ENCODE peak calls at places on chromosomes 11 and 22, in four cellular contexts. One of them, this sample, is unnamed.

GRCh38 chr11:47532597-47533213 is 20.2 kb downstream of the CELF1 start:
- DNase-seq in uterus: no peak
- DNase-seq in H9: no peak
- DNase-seq in AG04450: no peak
- DNase-seq in this sample: no peak

GRCh38 chr11:7936615-7937014 is 4.9 kb downstream of the OR10A3 start:
- DNase-seq in uterus: no peak
- DNase-seq in AG04450: no peak
- DNase-seq in H9: no peak
- DNase-seq in this sample: no peak

GRCh38 chr22:32684148-32684821 is 117.2 kb upstream of the TIMP3 start:
- DNase-seq in AG04450: no peak
- DNase-seq in H9: no peak
- DNase-seq in uterus: no peak
- DNase-seq in this sample: no peak

GRCh38 chr22:47124451-47124881 is 362.0 kb downstream of the TBC1D22A start:
- DNase-seq in uterus: no peak
- DNase-seq in H9: no peak
- DNase-seq in AG04450: no peak
- DNase-seq in this sample: no peak

GRCh38 chr22:38973289-38974169 is 8.6 kb upstream of the APOBEC3B start:
- DNase-seq in uterus: no peak
- DNase-seq in H9: peak; percentile 80
- DNase-seq in AG04450: no peak
- DNase-seq in this sample: peak; percentile 70

GRCh38 chr11:60625262-60625661 is 74.2 kb upstream of the MS4A8 start:
- DNase-seq in uterus: no peak
- DNase-seq in AG04450: no peak
- DNase-seq in H9: peak; percentile 47
- DNase-seq in this sample: peak; percentile 19

GRCh38 chr11:2461253-2462091 is 16.7 kb downstream of the KCNQ1 start:
- DNase-seq in uterus: no peak
- DNase-seq in AG04450: no peak
- DNase-seq in H9: no peak
- DNase-seq in this sample: no peak

GRCh38 chr11:118048472-118049370 is 28.2 kb upstream of the TMPRSS4 start:
- DNase-seq in uterus: no peak
- DNase-seq in AG04450: no peak
- DNase-seq in H9: no peak
- DNase-seq in this sample: no peak

GRCh38 chr11:86138958-86139357 is 70.1 kb upstream of the PICALM start:
- DNase-seq in H9: no peak
- DNase-seq in uterus: no peak
- DNase-seq in AG04450: no peak
- DNase-seq in this sample: no peak

GRCh38 chr22:45318558-45319318 is 9.0 kb downstream of the FAM118A start:
- DNase-seq in uterus: no peak
- DNase-seq in H9: no peak
- DNase-seq in AG04450: no peak
- DNase-seq in this sample: no peak

GRCh38 chr22:37219534-37219933 is 7.3 kb upstream of the SSTR3 start:
- DNase-seq in H9: no peak
- DNase-seq in AG04450: no peak
- DNase-seq in uterus: no peak
- DNase-seq in this sample: no peak

GRCh38 chr11:64445651-64446050 is 86.7 kb downstream of the RPS6KA4 start:
- DNase-seq in uterus: no peak
- DNase-seq in AG04450: no peak
- DNase-seq in H9: no peak
- DNase-seq in this sample: no peak

GRCh38 chr11:113114452-113115027 is 153.3 kb downstream of the NCAM1 start:
- DNase-seq in uterus: peak; percentile 56
- DNase-seq in AG04450: no peak
- DNase-seq in H9: peak; percentile 62
- DNase-seq in this sample: peak; percentile 51

GRCh38 chr22:50246242-50247175 is 1.7 kb upstream of the TUBGCP6 start:
- DNase-seq in uterus: no peak
- DNase-seq in H9: no peak
- DNase-seq in AG04450: no peak
- DNase-seq in this sample: no peak
- TF ChIP-seq CTCF in uterus: no peak
- TF ChIP-seq CTCF in H9: no peak
- TF ChIP-seq CTCF in AG04450: no peak
- TF ChIP-seq CTCF in this sample: no peak

GRCh38 chr11:18853086-18853720 is 61.6 kb upstream of the PTPN5 start:
- DNase-seq in uterus: no peak
- DNase-seq in H9: peak; percentile 57
- DNase-seq in AG04450: no peak
- DNase-seq in this sample: no peak
- TF ChIP-seq CTCF in uterus: no peak
- TF ChIP-seq CTCF in H9: peak; percentile 81
- TF ChIP-seq CTCF in AG04450: peak; percentile 50
- TF ChIP-seq CTCF in this sample: peak; percentile 57

DNA sequence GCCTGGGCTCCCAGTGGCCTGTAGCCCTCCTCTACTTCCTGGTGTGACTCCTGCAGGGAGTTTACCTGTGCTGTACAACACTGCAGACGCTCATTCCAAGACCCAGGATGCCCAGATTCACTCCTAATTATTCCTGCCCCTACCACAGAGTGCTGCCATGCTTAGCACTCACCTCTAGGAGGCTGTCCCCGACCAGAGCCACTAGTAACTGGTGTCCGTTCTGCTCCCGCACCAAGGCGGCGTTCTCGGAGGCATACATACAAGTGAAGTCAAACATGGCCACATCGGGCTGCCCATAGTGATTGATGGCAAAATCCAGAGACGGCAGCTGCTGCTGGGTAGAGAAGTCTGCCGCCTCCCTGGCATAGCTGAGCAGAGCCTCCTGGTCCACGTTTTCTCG is 122.3 kb upstream of the BID start:
- DNase-seq in AG04450: no peak
- DNase-seq in H9: peak; percentile 79
- DNase-seq in uterus: no peak
- DNase-seq in this sample: peak; percentile 35
- TF ChIP-seq CTCF in AG04450: peak; percentile 56
- TF ChIP-seq CTCF in H9: peak; percentile 71
- TF ChIP-seq CTCF in uterus: no peak
- TF ChIP-seq CTCF in this sample: peak; percentile 45

DNA sequence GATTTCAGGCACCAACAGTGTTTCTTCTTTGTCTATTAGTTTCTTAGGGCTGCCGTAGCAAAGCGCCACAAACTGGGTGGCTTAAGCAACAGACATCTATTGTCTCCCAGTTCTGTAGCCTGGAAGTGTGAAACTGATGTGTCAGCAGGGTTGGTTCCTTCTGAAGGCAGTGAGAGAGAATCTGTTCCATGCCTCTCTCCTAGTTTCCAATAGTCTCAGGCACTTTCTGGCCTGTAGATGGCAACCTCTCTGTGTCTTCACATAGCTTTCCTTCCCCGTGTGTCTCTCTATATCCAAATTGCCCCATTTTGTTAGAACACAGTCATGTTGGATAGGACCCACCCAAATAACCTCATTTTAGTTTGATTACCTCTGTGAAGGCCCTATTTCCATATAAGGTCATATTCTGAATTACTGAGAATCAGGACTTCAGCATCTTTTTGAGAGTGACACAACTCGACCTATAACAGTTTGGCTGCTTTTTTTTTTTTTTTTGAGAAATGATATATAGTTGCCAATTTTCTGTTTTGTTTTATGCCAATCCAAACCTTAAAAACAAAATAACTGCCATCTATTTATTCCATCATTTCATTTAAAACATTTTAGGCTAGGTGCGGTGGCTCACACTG is 108.2 kb downstream of the SLC36A4 start:
- DNase-seq in H9: peak; percentile 68
- DNase-seq in AG04450: peak; percentile 11
- DNase-seq in uterus: no peak
- DNase-seq in this sample: no peak
- TF ChIP-seq CTCF in H9: peak; percentile 70
- TF ChIP-seq CTCF in AG04450: peak; percentile 77
- TF ChIP-seq CTCF in uterus: no peak
- TF ChIP-seq CTCF in this sample: peak; percentile 30

GRCh38 chr11:120174866-120175265 is 36.0 kb upstream of the OAF start:
- DNase-seq in AG04450: no peak
- DNase-seq in H9: no peak
- DNase-seq in uterus: no peak
- DNase-seq in this sample: no peak

GRCh38 chr11:120172921-120173705 is 35.2 kb upstream of the TRIM29 start:
- DNase-seq in uterus: no peak
- DNase-seq in AG04450: no peak
- DNase-seq in H9: no peak
- DNase-seq in this sample: no peak

GRCh38 chr11:120170741-120171261 is 32.9 kb upstream of the TRIM29 start:
- DNase-seq in H9: no peak
- DNase-seq in AG04450: no peak
- DNase-seq in uterus: no peak
- DNase-seq in this sample: no peak

GRCh38 chr11:120172054-120172881 is 34.4 kb upstream of the TRIM29 start:
- DNase-seq in AG04450: no peak
- DNase-seq in H9: peak; percentile 86
- DNase-seq in uterus: peak; percentile 75
- DNase-seq in this sample: peak; percentile 76

DNA sequence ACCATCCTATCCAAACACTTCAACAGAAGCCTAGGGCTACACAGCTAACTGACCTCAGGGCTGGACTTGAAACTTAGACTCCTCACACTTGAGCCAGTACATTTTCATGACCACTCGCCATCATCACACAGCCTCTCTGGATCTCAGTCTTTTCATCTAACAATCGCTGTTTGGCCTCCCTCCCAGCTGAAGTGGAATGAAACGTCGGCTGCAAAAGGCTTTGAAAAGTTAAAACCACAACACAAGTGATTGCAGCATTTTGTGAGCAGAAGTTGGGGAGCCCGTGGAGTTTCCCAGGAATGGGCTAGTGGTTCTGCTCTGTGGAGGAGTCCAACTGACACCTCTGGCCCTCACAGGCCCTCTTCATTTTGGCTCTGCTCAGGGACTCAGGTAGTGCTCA is 35.9 kb upstream of the TRIM29 start:
- DNase-seq in uterus: no peak
- DNase-seq in AG04450: no peak
- DNase-seq in H9: no peak
- DNase-seq in this sample: no peak
- TF ChIP-seq CTCF in uterus: no peak
- TF ChIP-seq CTCF in AG04450: no peak
- TF ChIP-seq CTCF in H9: no peak
- TF ChIP-seq CTCF in this sample: no peak

This sample was measured in nephron progenitor cell.